ENCODE peak calls at places on chromosomes 7 and 10, in seven cellular contexts. Q is NT2/D1; H is skeletal muscle cell; K is pons; F is ACHN; N is IMR-90; W is stimulated activated naive CD8-positive, alpha-beta T cell treated with anti-CD3 and anti-CD28 coated beads, Interleukin-15, Interleukin-2, amounts not matched to agents 100 U/mL and 50 U/mL, for 24 hours. U is an unnamed sample.

GRCh38 chr7:7681191-7681935 is 37.0 kb downstream of the RPA3 start:
- DNase-seq in Q (peak), H (peak), K (peak), F (peak), N (peak), W (peak), U (no peak)

GRCh38 chr7:137820677-137821420 is 25.9 kb downstream of the DGKI start:
- DNase-seq in Q (peak), H (peak), K (peak), F (no peak), N (peak), W (no peak), U (peak)

GRCh38 chr7:151249034-151249731 is 689 bp upstream of the SMARCD3 start:
- DNase-seq in Q (no peak), H (no peak), K (peak), F (peak), N (peak), W (peak), U (peak)

GRCh38 chr7:16323313-16323712 is 98.0 kb downstream of the CRPPA start:
- DNase-seq in Q (no peak), H (no peak), K (no peak), F (no peak), N (no peak), W (no peak), U (no peak)

GRCh38 chr7:32890553-32891045 is 961 bp downstream of the KBTBD2 start:
- DNase-seq in Q (no peak), H (no peak), K (peak), F (peak), N (peak), W (peak), U (no peak)

GRCh38 chr10:68106656-68107055 is 2.6 kb upstream of the MYPN start:
- DNase-seq in Q (no peak), H (peak), K (no peak), F (no peak), N (peak), W (no peak), U (no peak)

GRCh38 chr7:129535896-129536295 is 33.6 kb downstream of the SMKR1 start:
- DNase-seq in Q (no peak), H (no peak), K (no peak), F (no peak), N (no peak), W (no peak), U (no peak)

GRCh38 chr10:92801978-92802872 is 46.1 kb upstream of the EXOC6 start:
- DNase-seq in Q (no peak), H (no peak), K (no peak), F (no peak), N (no peak), W (no peak), U (no peak)

GRCh38 chr7:79880312-79880711 is 254.3 kb upstream of the GNAI1 start:
- DNase-seq in Q (no peak), H (no peak), K (peak), F (no peak), N (no peak), W (no peak), U (no peak)

GRCh38 chr10:114879093-114879492 is 57.5 kb downstream of the FHIP2A start:
- DNase-seq in Q (no peak), H (no peak), K (no peak), F (no peak), N (no peak), W (no peak), U (no peak)

GRCh38 chr7:135342887-135343286 is 109.2 kb downstream of the STRA8 start:
- DNase-seq in Q (no peak), H (no peak), K (peak), F (no peak), N (peak), W (no peak), U (no peak)

GRCh38 chr10:49309691-49310371 is 10.9 kb downstream of the C10orf71 start:
- DNase-seq in Q (no peak), H (no peak), K (peak), F (no peak), N (no peak), W (peak), U (no peak)